ENCODE peak calls at places on chromosomes 5 and 9, in five cellular contexts. B, M, U, H and Q are unnamed samples. For H3K9me3 and H3K4me1, the result is how much of the 10 kb centered on the place peaks cover.

GRCh38 chr9:102779341-102779740 is 215.8 kb upstream of the CYLC2 start:
- DNase-seq in B (no peak), M (no peak), U (peak), H (no peak), Q (no peak)

GRCh38 chr5:154850255-154851062 is at the start of gene FAXDC2:
- DNase-seq in B (no peak), M (peak), U (peak), H (peak), Q (no peak)

GRCh38 chr5:55926476-55926875 is 68.3 kb downstream of the IL6ST start:
- DNase-seq in B (no peak), M (no peak), U (no peak), H (no peak), Q (no peak)

GRCh38 chr5:145856285-145856818 is 16.5 kb downstream of the GRXCR2 start:
- DNase-seq in B (no peak), M (peak), U (peak), H (peak), Q (no peak)

GRCh38 chr9:16594787-16595186 is 275.7 kb downstream of the BNC2 start:
- DNase-seq in B (no peak), M (no peak), U (no peak), H (no peak), Q (no peak)

GRCh38 chr5:95809414-95809960 is 13.0 kb downstream of the GLRX start:
- DNase-seq in B (no peak), M (no peak), U (peak), H (no peak), Q (no peak)

GRCh38 chr9:14428781-14429230 is 114.9 kb upstream of the NFIB start:
- DNase-seq in B (no peak), M (peak), U (peak), H (peak), Q (peak)

GRCh38 chr9:121652037-121652837 is 803 bp downstream of the DAB2IP start:
- DNase-seq in B (no peak), M (peak), U (peak), H (peak), Q (peak)

GRCh38 chr5:16225927-16226326 is 46.3 kb upstream of the MARCHF11 start:
- DNase-seq in B (no peak), M (no peak), U (no peak), H (no peak), Q (no peak)

GRCh38 chr9:38319496-38320173 is 72.9 kb upstream of the ALDH1B1 start:
- DNase-seq in B (no peak), M (no peak), U (no peak), H (no peak), Q (no peak)

GRCh38 chr5:149839761-149840160 is 104.8 kb downstream of the PDE6A start:
- DNase-seq in B (no peak), M (no peak), U (no peak), H (no peak), Q (no peak)

GRCh38 chr9:74499770-74500583 is 2.8 kb downstream of the RORB start:
- DNase-seq in B (no peak), M (no peak), U (peak), H (no peak), Q (no peak)

GRCh38 chr9:111917980-111918379 is 21.4 kb downstream of the UGCG start:
- DNase-seq in B (no peak), M (no peak), U (no peak), H (no peak), Q (no peak)

GRCh38 chr5:30930736-30931135 is 262.8 kb upstream of the CDH6 start:
- DNase-seq in B (no peak), M (no peak), U (peak), H (no peak), Q (no peak)

GRCh38 chr9:94757158-94757557 is 30.7 kb downstream of the AOPEP start:
- DNase-seq in B (no peak), M (no peak), U (peak), H (no peak), Q (no peak)

GRCh38 chr5:175695161-175696126 is 37.6 kb downstream of the HRH2 start:
- DNase-seq in B (no peak), M (no peak), U (no peak), H (no peak), Q (no peak)

GRCh38 chr9:128343855-128344254 is 3.5 kb downstream of the SLC27A4 start:
- DNase-seq in B (no peak), M (no peak), U (no peak), H (no peak), Q (no peak)

GRCh38 chr9:122329592-122329991 is 41.2 kb upstream of the PTGS1 start:
- DNase-seq in B (no peak), M (no peak), U (no peak), H (no peak), Q (no peak)

GRCh38 chr5:159022178-159022556 is 77.5 kb downstream of the EBF1 start:
- DNase-seq in B (no peak), M (peak), U (peak), H (no peak), Q (no peak)

GRCh38 chr5:74127377-74128338 is 501.7 kb downstream of the ARHGEF28 start:
- DNase-seq in B (no peak), M (peak), U (peak), H (peak), Q (no peak)

GRCh38 chr5:337565-338130 is 16.1 kb downstream of the AHRR start:
- DNase-seq in B (no peak), M (no peak), U (peak), H (no peak), Q (no peak)

GRCh38 chr5:181161534-181162175 is 14.3 kb downstream of the OR2V2 start:
- DNase-seq in B (no peak), M (no peak), U (no peak), H (no peak), Q (no peak)

GRCh38 chr5:58072202-58072791 is 387.6 kb downstream of the PLK2 start:
- DNase-seq in B (no peak), M (no peak), U (no peak), H (no peak), Q (no peak)

GRCh38 chr5:140569197-140569596 is 4.6 kb downstream of the SLC35A4 start:
- DNase-seq in B (no peak), M (no peak), U (no peak), H (no peak), Q (no peak)

GRCh38 chr5:55176176-55176818 is 3.3 kb upstream of the CDC20B start:
- DNase-seq in B (no peak), M (peak), U (no peak), H (no peak), Q (no peak)

GRCh38 chr5:179113143-179113530 is 53.0 kb downstream of the ZNF354C start:
- DNase-seq in B (no peak), M (no peak), U (no peak), H (no peak), Q (no peak)
- H3K9me3 ChIP-seq in B (under half), M (under half), U (under half), H (under half), Q (under half)

GRCh38 chr9:134692573-134692860 is 50.9 kb downstream of the COL5A1 start:
- DNase-seq in B (no peak), M (no peak), U (no peak), H (no peak), Q (no peak)
- H3K4me1 ChIP-seq in B (under half), M (under half), U (under half), H (under half), Q (under half)

GRCh38 chr5:77635617-77636422 is 2.7 kb downstream of the OTP start:
- DNase-seq in B (no peak), M (no peak), U (no peak), H (no peak), Q (no peak)

GRCh38 chr5:77637170-77638074 is 1.1 kb downstream of the OTP start:
- DNase-seq in B (no peak), M (no peak), U (no peak), H (no peak), Q (no peak)

GRCh38 chr5:77632526-77633268 is 5.8 kb downstream of the OTP start:
- DNase-seq in B (no peak), M (no peak), U (no peak), H (no peak), Q (no peak)

GRCh38 chr5:77636423-77637169 is 1.9 kb downstream of the OTP start:
- DNase-seq in B (no peak), M (no peak), U (no peak), H (no peak), Q (no peak)

DNA sequence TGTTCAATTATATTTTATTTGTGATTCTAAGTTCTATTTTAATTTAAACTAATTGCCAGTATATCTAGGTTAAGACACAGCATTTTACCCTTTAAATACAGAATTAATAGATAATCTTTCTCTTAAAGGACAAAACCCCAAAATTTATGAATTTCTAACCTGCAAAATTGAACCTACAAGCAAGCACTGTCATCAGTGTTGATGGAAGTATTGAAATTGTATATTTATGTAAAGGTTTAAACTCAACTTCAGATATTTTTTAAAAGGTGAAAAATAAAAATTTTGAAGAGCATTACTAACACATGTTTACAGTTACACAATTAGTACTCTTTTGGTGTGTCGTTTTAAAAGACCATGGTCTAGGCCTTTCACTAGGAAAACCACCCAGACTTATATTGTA is 3.4 kb downstream of the OTP start:
- DNase-seq in B (no peak), M (no peak), U (no peak), H (no peak), Q (no peak)
- H3K9me3 ChIP-seq in B (under half), M (under half), U (under half), H (under half), Q (under half)

GRCh38 chr5:169631360-169631759 is 5.7 kb upstream of the DOCK2 start:
- DNase-seq in B (no peak), M (no peak), U (peak), H (no peak), Q (no peak)

GRCh38 chr5:169629847-169630548 is 7.1 kb upstream of the DOCK2 start:
- DNase-seq in B (no peak), M (no peak), U (peak), H (no peak), Q (no peak)

GRCh38 chr5:169628891-169629290 is 8.2 kb upstream of the DOCK2 start:
- DNase-seq in B (no peak), M (no peak), U (peak), H (no peak), Q (no peak)

GRCh38 chr5:169627551-169627950 is 9.5 kb upstream of the DOCK2 start:
- DNase-seq in B (no peak), M (no peak), U (no peak), H (no peak), Q (no peak)

GRCh38 chr5:169626779-169627178 is 10.3 kb upstream of the DOCK2 start:
- DNase-seq in B (no peak), M (no peak), U (peak), H (no peak), Q (no peak)
- H3K4me1 ChIP-seq in B (under half), M (under half), U (under half), H (under half), Q (under half)

GRCh38 chr5:2999926-3000325 is 248.4 kb upstream of the IRX2 start:
- DNase-seq in B (no peak), M (no peak), U (no peak), H (no peak), Q (no peak)
- H3K9me3 ChIP-seq in B (under half), M (under half), U (under half), H (under half), Q (under half)

DNA sequence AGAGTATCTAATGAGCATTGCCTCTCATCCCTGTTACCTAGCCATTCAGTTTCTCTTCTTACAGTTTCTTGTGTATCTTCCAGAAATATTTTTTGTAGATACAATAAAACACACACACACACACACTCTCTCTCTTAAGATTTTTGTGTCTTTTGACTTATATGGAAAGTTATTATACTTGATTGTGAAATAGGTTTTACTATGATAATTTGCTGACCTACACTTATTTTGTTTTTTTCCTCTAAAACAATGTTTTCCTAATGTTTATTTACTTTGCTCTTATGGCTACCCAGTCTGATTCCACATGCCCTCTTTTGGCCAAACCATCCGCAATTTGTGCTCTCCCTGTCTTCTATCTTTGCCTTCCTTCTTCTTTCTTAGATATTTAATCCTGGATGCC is 25.3 kb downstream of the LRRTM2 start:
- DNase-seq in B (no peak), M (no peak), U (no peak), H (no peak), Q (no peak)
- H3K4me1 ChIP-seq in B (under half), M (under half), U (under half), H (under half), Q (under half)